ENCODE peak calls at places on chromosomes 4 and X, in eight cellular contexts. U is CD8-positive, alpha-beta T cell; F is uterus; I is aorta; V is small intestine; E is ovary; Z is sigmoid colon; T is heart left ventricle. Q is an unnamed sample. For H3K9me3 and H3K27me3, the result is how much of the 10 kb centered on the place peaks cover.

GRCh38 chr4:156974264-156974663 is 2.7 kb upstream of the PDGFC start:
- DNase-seq in U (no peak), I (no peak), V (no peak), T (no peak), E (no peak), F (no peak), Z (no peak), Q (no peak)

GRCh38 chr4:101855239-101855638 is 64.7 kb downstream of the BANK1 start:
- DNase-seq in U (no peak), F (no peak), T (no peak), I (no peak), V (no peak), Z (no peak), E (no peak), Q (no peak)

GRCh38 chrX:131746491-131746968 is 202.7 kb downstream of the OR13H1 start:
- DNase-seq in E (peak), F (peak), U (peak), T (peak), V (no peak), I (peak), Z (peak), Q (no peak)

GRCh38 chrX:111880735-111881134 is 4.8 kb downstream of the TRPC5OS start:
- DNase-seq in E (no peak), U (no peak), F (no peak), V (peak), Z (no peak), T (no peak), I (no peak), Q (no peak)

GRCh38 chr4:40648141-40648540 is 18.5 kb upstream of the RBM47 start:
- DNase-seq in I (no peak), V (peak), F (no peak), U (no peak), T (no peak), Z (no peak), E (no peak), Q (no peak)

GRCh38 chr4:185518069-185518468 is 17.2 kb downstream of the PDLIM3 start:
- DNase-seq in T (no peak), U (no peak), I (no peak), V (no peak), E (no peak), F (no peak), Z (no peak), Q (peak)

GRCh38 chrX:47187106-47187677 is 6.4 kb upstream of the UBA1 start:
- DNase-seq in E (no peak), Z (no peak), U (no peak), T (no peak), F (no peak), V (no peak), I (peak), Q (no peak)

GRCh38 chr4:95095352-95095974 is 337.7 kb downstream of the BMPR1B start:
- DNase-seq in E (no peak), Z (no peak), V (no peak), T (no peak), I (no peak), U (no peak), F (no peak), Q (peak)

GRCh38 chr4:138978600-138978999 is 37.0 kb upstream of the NOCT start:
- DNase-seq in T (no peak), E (no peak), U (no peak), I (no peak), Z (no peak), V (no peak), F (no peak), Q (no peak)

GRCh38 chrX:96181571-96181970 is 503.1 kb upstream of the DIAPH2 start:
- DNase-seq in U (no peak), E (no peak), Z (no peak), V (no peak), T (no peak), I (no peak), F (no peak), Q (no peak)

GRCh38 chr4:102061133-102061532 is 270.6 kb downstream of the BANK1 start:
- DNase-seq in Z (no peak), V (no peak), F (no peak), I (no peak), U (no peak), T (no peak), E (no peak), Q (no peak)

GRCh38 chrX:133177202-133177601 is 41.0 kb downstream of the TFDP3 start:
- DNase-seq in I (no peak), T (no peak), E (no peak), Z (no peak), V (no peak), U (no peak), F (no peak), Q (no peak)

GRCh38 chr4:55247521-55247920 is 98.5 kb upstream of the SRD5A3 start:
- DNase-seq in Z (no peak), E (no peak), V (no peak), U (no peak), T (no peak), F (no peak), I (no peak), Q (no peak)

GRCh38 chr4:14375816-14376215 is 626.5 kb upstream of the CPEB2 start:
- DNase-seq in F (no peak), V (no peak), Z (no peak), I (no peak), U (no peak), E (no peak), T (no peak), Q (no peak)

GRCh38 chr4:72352746-72353145 is 216.3 kb downstream of the ADAMTS3 start:
- DNase-seq in I (no peak), U (no peak), T (no peak), V (no peak), F (no peak), E (no peak), Z (no peak), Q (no peak)

GRCh38 chr4:10075158-10075863 is 41.3 kb downstream of the WDR1 start:
- DNase-seq in U (no peak), T (no peak), F (peak), I (no peak), V (no peak), Z (peak), E (no peak), Q (no peak)

GRCh38 chr4:56828784-56829535 is 7.5 kb upstream of the SPINK2 start:
- DNase-seq in T (no peak), Z (no peak), U (no peak), E (no peak), V (no peak), F (no peak), I (no peak), Q (no peak)

GRCh38 chr4:161189286-161190134 is 974.3 kb downstream of the FSTL5 start:
- DNase-seq in Z (no peak), V (no peak), F (no peak), I (no peak), E (no peak), T (no peak), U (no peak), Q (no peak)

GRCh38 chr4:169102011-169102410 is 92.0 kb upstream of the CBR4 start:
- DNase-seq in F (no peak), E (no peak), Z (no peak), T (no peak), I (no peak), U (no peak), V (no peak), Q (no peak)

GRCh38 chr4:165464813-165465381 is 86.1 kb downstream of the CPE start:
- DNase-seq in V (peak), U (peak), I (no peak), Z (no peak), E (no peak), F (no peak), T (no peak), Q (peak)

GRCh38 chr4:101356928-101357327 is 9.6 kb upstream of the PPP3CA start:
- DNase-seq in U (no peak), F (no peak), Z (no peak), I (no peak), V (peak), E (no peak), T (no peak), Q (no peak)

GRCh38 chrX:53356186-53356585 is 66.3 kb downstream of the SMC1A start:
- DNase-seq in Z (no peak), I (no peak), F (no peak), U (no peak), T (no peak), E (no peak), V (no peak), Q (no peak)

GRCh38 chr4:185912779-185913178 is 100.8 kb upstream of the SORBS2 start:
- DNase-seq in T (no peak), E (no peak), I (no peak), U (no peak), V (peak), F (no peak), Z (no peak), Q (no peak)

GRCh38 chr4:337932-338758 is 531 bp downstream of the ZNF141 start:
- DNase-seq in F (peak), I (no peak), Z (no peak), V (no peak), U (peak), T (peak), E (peak), Q (peak)

GRCh38 chr4:3742610-3743009 is 23.6 kb upstream of the ADRA2C start:
- DNase-seq in E (no peak), Z (no peak), F (no peak), U (no peak), I (no peak), V (no peak), T (no peak), Q (no peak)

GRCh38 chr4:6308890-6309643 is 39.4 kb downstream of the WFS1 start:
- DNase-seq in Z (no peak), E (peak), I (no peak), V (no peak), F (no peak), T (peak), U (peak), Q (peak)

DNA sequence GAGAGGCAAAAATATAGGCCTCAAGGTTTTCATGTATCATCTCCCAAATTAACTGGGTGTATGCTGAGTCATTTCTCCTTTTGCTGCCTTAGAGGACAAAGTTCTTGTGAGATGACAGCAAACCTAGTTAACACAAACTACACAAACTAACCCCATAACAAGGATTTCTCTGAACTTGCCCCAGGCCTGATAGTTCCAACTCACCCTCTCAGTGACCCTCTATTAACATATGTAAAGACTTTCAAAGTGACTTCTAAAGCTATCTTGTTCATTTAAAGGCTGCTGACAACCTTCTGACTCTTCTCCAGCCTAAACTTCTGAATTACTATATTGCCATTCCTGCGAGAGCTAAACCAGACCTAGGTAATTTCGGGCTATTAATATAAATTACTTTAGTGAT is 43.2 kb upstream of the CCDC149 start:
- DNase-seq in F (no peak), U (no peak), V (no peak), T (no peak), Z (no peak), E (no peak), I (no peak), Q (no peak)
- H3K9me3 ChIP-seq in F (under half), U (under half), V (under half), T (under half), Z (under half), E (under half), I (under half), Q (under half)

GRCh38 chrX:104253567-104254441 is 929 bp downstream of the ESX1 start:
- DNase-seq in E (no peak), I (no peak), U (no peak), V (no peak), T (no peak), Z (no peak), F (no peak), Q (peak)
- H3K4me3 ChIP-seq in E (no peak), I (no peak), U (no peak), V (no peak), T (no peak), Z (no peak), F (no peak), Q (peak)

GRCh38 chrX:71111851-71112468 is 583 bp upstream of the IL2RG start:
- DNase-seq in E (no peak), I (no peak), F (no peak), V (no peak), Z (no peak), U (peak), T (no peak), Q (no peak)

GRCh38 chrX:71106427-71106826 is at the start of gene CXorf65:
- DNase-seq in Z (no peak), I (no peak), E (no peak), U (peak), F (no peak), T (no peak), V (no peak), Q (no peak)

GRCh38 chrX:71107245-71107644 is 705 bp upstream of the CXorf65 start:
- DNase-seq in Z (no peak), V (no peak), U (no peak), I (no peak), F (no peak), T (no peak), E (no peak), Q (no peak)

GRCh38 chrX:71107762-71108360 is 1.3 kb upstream of the CXorf65 start:
- DNase-seq in Z (no peak), T (no peak), I (no peak), F (no peak), V (no peak), E (no peak), U (peak), Q (peak)

GRCh38 chrX:71111141-71111843 is at the start of gene IL2RG:
- DNase-seq in I (no peak), E (no peak), F (no peak), T (no peak), Z (no peak), U (peak), V (peak), Q (no peak)
- H3K27me3 ChIP-seq in I (under half), E (under half), F (under half), T (under half), Z (under half), U (under half), V (under half), Q (under half)

GRCh38 chr4:28760003-28760402 is 1899.4 kb downstream of the STIM2 start:
- DNase-seq in V (no peak), I (no peak), U (no peak), E (no peak), Z (no peak), F (no peak), T (no peak), Q (no peak)
- H3K9me3 ChIP-seq in V (under half), I (under half), U (under half), E (under half), Z (under half), F (under half), T (under half), Q (under half)

DNA sequence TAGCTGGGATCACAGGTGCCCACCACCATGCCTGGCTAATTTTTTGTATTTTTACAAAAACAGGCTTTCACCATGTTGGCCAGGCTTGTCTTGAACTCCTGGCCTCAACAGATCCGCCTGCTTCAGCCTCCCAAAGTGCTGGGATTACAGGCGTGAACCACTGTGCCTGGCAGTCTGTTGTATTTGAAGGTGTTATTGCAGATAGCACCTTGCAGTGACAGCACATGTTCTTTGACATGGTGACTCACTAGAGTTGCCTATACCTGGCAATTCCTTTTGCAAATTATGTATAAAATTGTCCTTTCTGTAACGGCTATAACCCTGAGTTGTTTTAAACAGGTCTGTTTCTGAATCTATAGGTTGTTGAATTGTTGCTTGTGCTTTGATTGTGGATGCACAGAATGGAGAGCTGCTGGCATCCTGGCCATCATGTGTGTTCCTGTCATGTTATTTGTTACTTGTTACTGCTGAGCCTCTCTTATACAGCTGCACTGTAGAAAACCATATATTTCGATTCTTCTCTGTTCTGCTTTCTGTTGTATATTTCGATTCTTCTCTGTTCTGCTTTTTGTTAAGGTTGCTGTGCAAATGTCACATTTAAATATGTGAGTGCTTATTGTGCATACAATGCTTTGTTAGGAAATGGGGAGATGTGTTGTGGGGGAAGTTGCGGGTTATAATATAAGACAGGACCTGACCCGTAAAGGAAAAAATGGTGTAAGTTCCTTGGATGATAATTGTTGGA is 8.1 kb downstream of the OGT start:
- DNase-seq in U (no peak), F (no peak), I (no peak), E (no peak), V (peak), T (no peak), Z (no peak), Q (no peak)
- H3K4me3 ChIP-seq in U (peak), F (no peak), I (no peak), E (no peak), V (no peak), T (peak), Z (no peak), Q (no peak)

GRCh38 chr4:112514449-112515277 is 1.3 kb downstream of the NEUROG2 start:
- DNase-seq in V (no peak), Z (no peak), E (no peak), I (no peak), U (no peak), F (no peak), T (no peak), Q (no peak)
- H3K27me3 ChIP-seq in V (under half), Z (half or more), E (under half), I (under half), U (half or more), F (half or more), T (half or more), Q (half or more)

Q was measured in cardiac muscle cell.